ENCODE peak calls at places on chromosome 15, in five cellular contexts. P is GM12865, J is upper lobe of right lung, G is HFF-Myc, I is thyroid gland. H is an unnamed sample.

GRCh38 chr15:88331291-88331690 is 74.8 kb upstream of the NTRK3 start:
- DNase-seq in G (peak), J (no peak), P (peak), I (peak), H (peak)

GRCh38 chr15:44023176-44023575 is 171.9 kb downstream of the FRMD5 start:
- DNase-seq in P (no peak), I (no peak), J (no peak), G (no peak), H (peak)

GRCh38 chr15:61524091-61524490 is 295.0 kb upstream of the RORA start:
- DNase-seq in J (no peak), I (no peak), G (no peak), P (no peak), H (no peak)

GRCh38 chr15:91874992-91875651 is 21.6 kb downstream of the SLCO3A1 start:
- DNase-seq in J (no peak), I (peak), G (no peak), P (no peak), H (no peak)

GRCh38 chr15:38005949-38006800 is 71.7 kb downstream of the TMCO5A start:
- DNase-seq in J (no peak), I (no peak), G (no peak), P (no peak), H (no peak)

GRCh38 chr15:48866141-48866563 is 11.8 kb upstream of the EID1 start:
- DNase-seq in I (no peak), G (no peak), P (no peak), J (no peak), H (peak)

GRCh38 chr15:51183076-51183475 is 88.4 kb upstream of the TNFAIP8L3 start:
- DNase-seq in I (no peak), J (no peak), P (no peak), G (no peak), H (no peak)

GRCh38 chr15:75903331-75904240 is at the start of gene FBXO22:
- DNase-seq in I (peak), G (peak), P (peak), J (peak), H (peak)

GRCh38 chr15:41495736-41496599 is 2.3 kb downstream of the ITPKA start:
- DNase-seq in P (no peak), I (no peak), G (no peak), J (no peak), H (no peak)

GRCh38 chr15:77144028-77144427 is 73.1 kb upstream of the TSPAN3 start:
- DNase-seq in J (no peak), I (no peak), G (peak), P (no peak), H (peak)

DNA sequence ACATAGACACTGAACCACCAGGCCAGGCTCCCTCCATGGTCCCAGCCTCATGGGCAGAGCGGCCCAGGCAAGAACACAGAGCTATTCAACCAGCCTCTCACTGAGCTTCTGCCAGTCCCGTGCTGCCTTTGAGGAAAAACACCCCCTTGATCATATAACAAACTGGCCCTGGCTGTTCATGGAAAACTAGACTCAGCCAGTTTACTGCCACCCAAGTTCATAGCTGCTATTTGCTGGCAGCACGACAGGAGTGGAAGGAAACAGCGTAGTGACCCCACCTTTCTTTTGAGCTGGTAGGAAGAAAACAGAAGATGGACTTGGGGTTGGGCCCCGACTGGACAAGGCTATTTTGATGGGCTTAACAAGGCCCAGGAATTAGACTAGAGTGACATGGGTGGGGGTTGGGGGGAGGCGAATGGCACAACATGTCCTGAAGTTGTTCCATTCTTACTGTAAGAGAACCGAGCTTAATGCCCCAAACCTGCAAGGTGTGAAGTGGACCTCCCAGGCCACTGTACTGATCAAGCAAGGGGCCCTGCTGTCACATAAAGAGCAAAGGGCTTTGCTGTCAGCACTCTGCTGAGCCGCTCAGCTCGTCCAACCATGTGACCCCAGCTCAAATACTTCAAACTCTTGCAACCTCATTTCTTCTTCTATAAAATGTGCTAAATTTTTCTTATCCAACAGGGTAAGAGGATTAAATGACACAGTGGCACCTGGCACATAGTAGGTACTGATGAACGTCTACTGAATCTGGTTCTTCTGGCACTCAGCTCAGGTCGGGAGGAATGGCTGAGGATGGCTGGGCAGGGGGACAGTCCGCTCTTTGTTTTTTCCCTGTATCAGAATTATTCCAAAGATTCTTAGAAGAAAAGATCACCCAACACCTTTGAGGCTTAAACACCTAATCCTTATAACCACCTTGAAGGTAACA is 1.5 kb downstream of the FBXL22 start:
- DNase-seq in I (peak), G (no peak), J (no peak), P (no peak), H (peak)
- H3K4me3 ChIP-seq in I (no peak), G (no peak), J (peak), P (peak), H (no peak)

GRCh38 chr15:40441736-40442531 is 1.2 kb downstream of the BAHD1 start:
- DNase-seq in J (no peak), P (peak), G (no peak), I (peak), H (no peak)
- TF ChIP-seq CTCF in J (peak), P (peak), G (no peak), I (no peak), H (no peak)

DNA sequence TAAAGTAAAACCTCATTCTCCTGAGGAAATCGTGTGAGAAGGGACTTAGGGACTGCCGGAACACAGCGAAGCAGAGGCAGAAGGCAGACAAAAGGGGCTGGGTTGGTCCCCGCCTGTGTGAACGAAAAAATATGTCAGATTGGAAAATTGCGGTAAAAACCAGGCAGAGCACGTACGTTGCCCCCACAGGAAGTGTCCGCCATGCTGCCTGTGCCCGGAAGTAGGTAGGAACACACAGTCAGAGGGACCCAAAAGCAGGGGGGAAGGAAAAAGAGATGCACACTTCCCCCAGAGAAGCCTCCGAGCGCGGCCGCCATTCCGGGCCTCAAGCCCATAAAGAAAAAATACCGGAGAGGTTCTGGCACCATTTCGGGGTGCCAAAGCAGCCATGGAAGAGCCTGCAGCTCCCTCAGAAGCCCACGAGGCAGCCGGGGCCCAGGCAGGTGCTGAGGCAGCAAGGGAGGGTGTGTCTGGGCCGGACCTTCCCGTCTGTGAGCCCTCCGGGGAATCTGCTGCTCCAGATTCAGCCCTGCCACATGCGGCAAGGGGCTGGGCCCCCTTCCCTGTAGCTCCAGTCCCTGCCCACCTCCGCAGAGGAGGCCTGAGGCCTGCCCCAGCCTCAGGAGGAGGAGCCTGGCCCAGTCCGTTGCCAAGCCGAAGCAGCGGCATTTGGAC is at the start of gene MKRN3:
- DNase-seq in J (peak), G (peak), I (no peak), P (no peak), H (peak)
- H3K4me3 ChIP-seq in J (peak), G (peak), I (no peak), P (no peak), H (peak)

DNA sequence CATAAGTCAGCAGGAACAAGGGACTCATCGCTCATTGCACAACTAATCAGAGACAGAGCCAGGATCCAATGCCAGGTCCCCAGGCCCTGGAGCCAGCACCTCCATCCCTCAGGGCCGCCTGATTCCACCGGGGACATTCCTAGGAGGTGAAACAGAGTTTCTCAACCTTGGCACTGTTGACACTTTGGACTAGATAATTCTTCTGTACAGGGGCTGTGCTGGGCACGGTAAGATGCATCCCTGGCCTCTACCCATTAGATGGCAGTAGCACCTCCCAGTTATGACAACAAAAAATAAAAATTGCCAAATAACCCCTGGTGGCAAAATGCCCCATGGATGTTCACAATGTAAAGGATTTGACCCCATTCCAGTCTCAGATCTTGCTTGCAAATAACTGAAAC is 127.7 kb downstream of the MTHFS start:
- DNase-seq in G (no peak), I (no peak), J (no peak), P (peak), H (peak)
- TF ChIP-seq CTCF in G (peak), I (peak), J (peak), P (peak), H (peak)

GRCh38 chr15:83746231-83746630 is 92.3 kb downstream of the ADAMTSL3 start:
- DNase-seq in I (no peak), P (no peak), J (no peak), G (no peak), H (peak)

GRCh38 chr15:83745771-83746170 is 91.8 kb downstream of the ADAMTSL3 start:
- DNase-seq in J (no peak), I (no peak), G (no peak), P (no peak), H (no peak)

GRCh38 chr15:83747718-83748110 is 93.8 kb downstream of the ADAMTSL3 start:
- DNase-seq in G (no peak), J (no peak), I (no peak), P (no peak), H (no peak)

DNA sequence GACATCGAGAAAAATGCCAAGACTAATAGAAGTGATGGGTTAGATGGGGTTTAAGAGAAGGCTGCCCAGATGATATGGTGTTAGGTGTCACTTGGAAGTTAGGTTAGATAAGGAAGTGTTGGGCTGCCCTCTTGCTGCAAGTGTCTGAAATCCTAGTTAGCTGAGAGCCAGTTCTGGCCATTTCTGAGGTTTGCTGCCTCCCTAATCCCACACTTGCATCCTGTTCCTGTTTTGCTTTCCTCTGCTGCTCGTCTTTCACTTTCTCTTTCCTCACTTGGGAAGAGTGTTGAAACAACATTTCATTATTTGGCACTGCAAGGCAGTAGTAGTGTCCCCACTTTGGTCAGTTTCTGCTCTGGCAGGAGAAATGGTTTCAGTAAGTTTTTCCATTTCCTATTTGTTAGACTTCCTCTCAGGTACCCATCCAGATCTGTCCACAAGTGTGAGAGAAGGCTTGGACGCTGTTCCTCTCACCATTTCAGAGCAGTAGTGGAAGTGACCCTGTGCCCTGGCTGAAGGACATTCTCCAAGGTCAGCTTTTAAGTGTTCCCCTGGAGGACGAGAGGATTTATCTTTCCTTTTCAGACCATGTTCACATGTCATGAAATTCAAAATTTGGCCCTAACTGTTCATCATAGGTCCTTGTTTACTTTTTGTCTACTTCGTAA is 93.3 kb downstream of the ADAMTSL3 start:
- DNase-seq in I (peak), P (peak), J (no peak), G (peak), H (peak)
- H3K4me3 ChIP-seq in I (no peak), P (no peak), J (peak), G (no peak), H (no peak)